ENCODE peak calls at places on chromosomes 2 and 18, in six cellular contexts. One of them, this sample, is unnamed.

GRCh38 chr18:9604348-9604747 is 10.0 kb downstream of the PPP4R1 start:
- ATAC-seq in activated CD8-positive, alpha-beta memory T cell treated with anti-CD3 and anti-CD28 coated beads, Interleukin-2, amount 10 ng/mL, durations not matched to agents 7 days and 5 days: no peak
- ATAC-seq in Right ventricle myocardium superior: peak; percentile 16
- ATAC-seq in left lung: no peak
- ATAC-seq in GM23338: no peak
- ATAC-seq in right lobe of liver: no peak
- ATAC-seq in this sample: peak; percentile 35

GRCh38 chr2:62034715-62035114 is 129.2 kb downstream of the COMMD1 start:
- ATAC-seq in Right ventricle myocardium superior: no peak
- ATAC-seq in left lung: no peak
- ATAC-seq in GM23338: no peak
- ATAC-seq in activated CD8-positive, alpha-beta memory T cell treated with anti-CD3 and anti-CD28 coated beads, Interleukin-2, amount 10 ng/mL, durations not matched to agents 7 days and 5 days: no peak
- ATAC-seq in right lobe of liver: no peak
- ATAC-seq in this sample: no peak

GRCh38 chr2:8684885-8685696 is 3.2 kb downstream of the ID2 start:
- ATAC-seq in right lobe of liver: peak; percentile 33
- ATAC-seq in Right ventricle myocardium superior: peak; percentile 0
- ATAC-seq in GM23338: peak; percentile 21
- ATAC-seq in activated CD8-positive, alpha-beta memory T cell treated with anti-CD3 and anti-CD28 coated beads, Interleukin-2, amount 10 ng/mL, durations not matched to agents 7 days and 5 days: peak; percentile 6
- ATAC-seq in left lung: peak; percentile 1
- ATAC-seq in this sample: peak; percentile 20

GRCh38 chr2:191645807-191646611 is 31.9 kb upstream of the NABP1 start:
- ATAC-seq in activated CD8-positive, alpha-beta memory T cell treated with anti-CD3 and anti-CD28 coated beads, Interleukin-2, amount 10 ng/mL, durations not matched to agents 7 days and 5 days: no peak
- ATAC-seq in left lung: peak; percentile 41
- ATAC-seq in Right ventricle myocardium superior: no peak
- ATAC-seq in right lobe of liver: peak; percentile 25
- ATAC-seq in GM23338: no peak
- ATAC-seq in this sample: peak; percentile 71

GRCh38 chr2:79369127-79369526 is 143.7 kb upstream of the CTNNA2 start:
- ATAC-seq in activated CD8-positive, alpha-beta memory T cell treated with anti-CD3 and anti-CD28 coated beads, Interleukin-2, amount 10 ng/mL, durations not matched to agents 7 days and 5 days: no peak
- ATAC-seq in left lung: no peak
- ATAC-seq in GM23338: peak; percentile 25
- ATAC-seq in Right ventricle myocardium superior: no peak
- ATAC-seq in right lobe of liver: no peak
- ATAC-seq in this sample: no peak

GRCh38 chr2:119647440-119648169 is 31.4 kb upstream of the TMEM177 start:
- ATAC-seq in activated CD8-positive, alpha-beta memory T cell treated with anti-CD3 and anti-CD28 coated beads, Interleukin-2, amount 10 ng/mL, durations not matched to agents 7 days and 5 days: no peak
- ATAC-seq in Right ventricle myocardium superior: no peak
- ATAC-seq in right lobe of liver: no peak
- ATAC-seq in GM23338: no peak
- ATAC-seq in left lung: no peak
- ATAC-seq in this sample: no peak

GRCh38 chr2:148643998-148644884 is at the start of gene EPC2:
- ATAC-seq in activated CD8-positive, alpha-beta memory T cell treated with anti-CD3 and anti-CD28 coated beads, Interleukin-2, amount 10 ng/mL, durations not matched to agents 7 days and 5 days: peak; percentile 64
- ATAC-seq in Right ventricle myocardium superior: peak; percentile 94
- ATAC-seq in GM23338: peak; percentile 80
- ATAC-seq in right lobe of liver: peak; percentile 90
- ATAC-seq in left lung: peak; percentile 88
- ATAC-seq in this sample: peak; percentile 84

GRCh38 chr18:79583984-79584401 is 95.6 kb upstream of the CTDP1 start:
- ATAC-seq in GM23338: no peak
- ATAC-seq in left lung: no peak
- ATAC-seq in Right ventricle myocardium superior: no peak
- ATAC-seq in activated CD8-positive, alpha-beta memory T cell treated with anti-CD3 and anti-CD28 coated beads, Interleukin-2, amount 10 ng/mL, durations not matched to agents 7 days and 5 days: no peak
- ATAC-seq in right lobe of liver: no peak
- ATAC-seq in this sample: peak; percentile 28

GRCh38 chr18:74264303-74265020 is 27.3 kb downstream of the CYB5A start:
- ATAC-seq in right lobe of liver: no peak
- ATAC-seq in GM23338: no peak
- ATAC-seq in Right ventricle myocardium superior: no peak
- ATAC-seq in left lung: peak; percentile 53
- ATAC-seq in activated CD8-positive, alpha-beta memory T cell treated with anti-CD3 and anti-CD28 coated beads, Interleukin-2, amount 10 ng/mL, durations not matched to agents 7 days and 5 days: no peak
- ATAC-seq in this sample: no peak

GRCh38 chr18:62037012-62037742 is 144.4 kb upstream of the RNF152 start:
- ATAC-seq in right lobe of liver: peak; percentile 71
- ATAC-seq in Right ventricle myocardium superior: peak; percentile 79
- ATAC-seq in GM23338: no peak
- ATAC-seq in left lung: peak; percentile 29
- ATAC-seq in activated CD8-positive, alpha-beta memory T cell treated with anti-CD3 and anti-CD28 coated beads, Interleukin-2, amount 10 ng/mL, durations not matched to agents 7 days and 5 days: no peak
- ATAC-seq in this sample: no peak

GRCh38 chr2:145984541-145984940 is 1464.6 kb upstream of the ZEB2 start:
- ATAC-seq in left lung: peak; percentile 58
- ATAC-seq in Right ventricle myocardium superior: no peak
- ATAC-seq in activated CD8-positive, alpha-beta memory T cell treated with anti-CD3 and anti-CD28 coated beads, Interleukin-2, amount 10 ng/mL, durations not matched to agents 7 days and 5 days: no peak
- ATAC-seq in GM23338: no peak
- ATAC-seq in right lobe of liver: no peak
- ATAC-seq in this sample: peak; percentile 35

GRCh38 chr2:177338177-177338721 is 54.3 kb upstream of the AGPS start:
- ATAC-seq in Right ventricle myocardium superior: no peak
- ATAC-seq in right lobe of liver: no peak
- ATAC-seq in GM23338: no peak
- ATAC-seq in left lung: peak; percentile 47
- ATAC-seq in activated CD8-positive, alpha-beta memory T cell treated with anti-CD3 and anti-CD28 coated beads, Interleukin-2, amount 10 ng/mL, durations not matched to agents 7 days and 5 days: no peak
- ATAC-seq in this sample: peak; percentile 58

GRCh38 chr18:13382683-13382989 is 164.1 kb downstream of the LDLRAD4 start:
- ATAC-seq in right lobe of liver: peak; percentile 64
- ATAC-seq in GM23338: no peak
- ATAC-seq in activated CD8-positive, alpha-beta memory T cell treated with anti-CD3 and anti-CD28 coated beads, Interleukin-2, amount 10 ng/mL, durations not matched to agents 7 days and 5 days: no peak
- ATAC-seq in left lung: peak; percentile 10
- ATAC-seq in Right ventricle myocardium superior: peak; percentile 1
- ATAC-seq in this sample: no peak

GRCh38 chr18:67618061-67618460 is 101.5 kb upstream of the DSEL start:
- ATAC-seq in left lung: no peak
- ATAC-seq in activated CD8-positive, alpha-beta memory T cell treated with anti-CD3 and anti-CD28 coated beads, Interleukin-2, amount 10 ng/mL, durations not matched to agents 7 days and 5 days: no peak
- ATAC-seq in Right ventricle myocardium superior: no peak
- ATAC-seq in right lobe of liver: no peak
- ATAC-seq in GM23338: no peak
- ATAC-seq in this sample: no peak

GRCh38 chr2:128134573-128134972 is 43.6 kb downstream of the UGGT1 start:
- ATAC-seq in activated CD8-positive, alpha-beta memory T cell treated with anti-CD3 and anti-CD28 coated beads, Interleukin-2, amount 10 ng/mL, durations not matched to agents 7 days and 5 days: no peak
- ATAC-seq in GM23338: no peak
- ATAC-seq in Right ventricle myocardium superior: no peak
- ATAC-seq in right lobe of liver: no peak
- ATAC-seq in left lung: no peak
- ATAC-seq in this sample: no peak

GRCh38 chr2:12965540-12966269 is 249.0 kb downstream of the TRIB2 start:
- ATAC-seq in GM23338: no peak
- ATAC-seq in left lung: peak; percentile 70
- ATAC-seq in right lobe of liver: peak; percentile 73
- ATAC-seq in Right ventricle myocardium superior: peak; percentile 63
- ATAC-seq in activated CD8-positive, alpha-beta memory T cell treated with anti-CD3 and anti-CD28 coated beads, Interleukin-2, amount 10 ng/mL, durations not matched to agents 7 days and 5 days: peak; percentile 97
- ATAC-seq in this sample: peak; percentile 57

GRCh38 chr2:127185093-127185492 is 35.0 kb downstream of the CYP27C1 start:
- ATAC-seq in activated CD8-positive, alpha-beta memory T cell treated with anti-CD3 and anti-CD28 coated beads, Interleukin-2, amount 10 ng/mL, durations not matched to agents 7 days and 5 days: no peak
- ATAC-seq in GM23338: no peak
- ATAC-seq in left lung: no peak
- ATAC-seq in right lobe of liver: peak; percentile 36
- ATAC-seq in Right ventricle myocardium superior: no peak
- ATAC-seq in this sample: no peak

GRCh38 chr2:218880749-218881594 is at the start of gene WNT10A:
- ATAC-seq in right lobe of liver: no peak
- ATAC-seq in left lung: no peak
- ATAC-seq in Right ventricle myocardium superior: no peak
- ATAC-seq in activated CD8-positive, alpha-beta memory T cell treated with anti-CD3 and anti-CD28 coated beads, Interleukin-2, amount 10 ng/mL, durations not matched to agents 7 days and 5 days: no peak
- ATAC-seq in GM23338: no peak
- ATAC-seq in this sample: no peak

GRCh38 chr2:224311226-224311625 is 90.7 kb downstream of the FAM124B start:
- ATAC-seq in right lobe of liver: no peak
- ATAC-seq in left lung: no peak
- ATAC-seq in Right ventricle myocardium superior: no peak
- ATAC-seq in GM23338: no peak
- ATAC-seq in activated CD8-positive, alpha-beta memory T cell treated with anti-CD3 and anti-CD28 coated beads, Interleukin-2, amount 10 ng/mL, durations not matched to agents 7 days and 5 days: no peak
- ATAC-seq in this sample: no peak

GRCh38 chr2:219624565-219624964 is 2.9 kb upstream of the SLC4A3 start:
- ATAC-seq in Right ventricle myocardium superior: peak; percentile 48
- ATAC-seq in activated CD8-positive, alpha-beta memory T cell treated with anti-CD3 and anti-CD28 coated beads, Interleukin-2, amount 10 ng/mL, durations not matched to agents 7 days and 5 days: no peak
- ATAC-seq in left lung: no peak
- ATAC-seq in GM23338: no peak
- ATAC-seq in right lobe of liver: no peak
- ATAC-seq in this sample: peak; percentile 50

GRCh38 chr2:96769816-96770215 is 9.1 kb downstream of the CNNM4 start:
- ATAC-seq in left lung: peak; percentile 38
- ATAC-seq in GM23338: no peak
- ATAC-seq in right lobe of liver: peak; percentile 90
- ATAC-seq in Right ventricle myocardium superior: peak; percentile 96
- ATAC-seq in activated CD8-positive, alpha-beta memory T cell treated with anti-CD3 and anti-CD28 coated beads, Interleukin-2, amount 10 ng/mL, durations not matched to agents 7 days and 5 days: no peak
- ATAC-seq in this sample: no peak

GRCh38 chr2:230797515-230798495 is 66.9 kb upstream of the ITM2C start:
- ATAC-seq in right lobe of liver: peak; percentile 44
- ATAC-seq in left lung: peak; percentile 53
- ATAC-seq in Right ventricle myocardium superior: peak; percentile 10
- ATAC-seq in activated CD8-positive, alpha-beta memory T cell treated with anti-CD3 and anti-CD28 coated beads, Interleukin-2, amount 10 ng/mL, durations not matched to agents 7 days and 5 days: no peak
- ATAC-seq in GM23338: peak; percentile 48
- ATAC-seq in this sample: no peak

GRCh38 chr2:227804970-227805369 is 8.7 kb upstream of the CCL20 start:
- ATAC-seq in Right ventricle myocardium superior: no peak
- ATAC-seq in right lobe of liver: no peak
- ATAC-seq in left lung: no peak
- ATAC-seq in GM23338: no peak
- ATAC-seq in activated CD8-positive, alpha-beta memory T cell treated with anti-CD3 and anti-CD28 coated beads, Interleukin-2, amount 10 ng/mL, durations not matched to agents 7 days and 5 days: no peak
- ATAC-seq in this sample: no peak

GRCh38 chr2:196234672-196235071 is 63.3 kb upstream of the STK17B start:
- ATAC-seq in left lung: no peak
- ATAC-seq in right lobe of liver: no peak
- ATAC-seq in activated CD8-positive, alpha-beta memory T cell treated with anti-CD3 and anti-CD28 coated beads, Interleukin-2, amount 10 ng/mL, durations not matched to agents 7 days and 5 days: peak; percentile 75
- ATAC-seq in Right ventricle myocardium superior: no peak
- ATAC-seq in GM23338: no peak
- ATAC-seq in this sample: no peak

GRCh38 chr2:24717263-24717951 is 75.8 kb downstream of the PTRHD1 start:
- ATAC-seq in right lobe of liver: peak; percentile 87
- ATAC-seq in left lung: no peak
- ATAC-seq in Right ventricle myocardium superior: no peak
- ATAC-seq in GM23338: no peak
- ATAC-seq in activated CD8-positive, alpha-beta memory T cell treated with anti-CD3 and anti-CD28 coated beads, Interleukin-2, amount 10 ng/mL, durations not matched to agents 7 days and 5 days: no peak
- ATAC-seq in this sample: no peak

GRCh38 chr18:31079973-31080372 is 22.2 kb downstream of the DSC2 start:
- ATAC-seq in left lung: no peak
- ATAC-seq in GM23338: no peak
- ATAC-seq in activated CD8-positive, alpha-beta memory T cell treated with anti-CD3 and anti-CD28 coated beads, Interleukin-2, amount 10 ng/mL, durations not matched to agents 7 days and 5 days: no peak
- ATAC-seq in right lobe of liver: no peak
- ATAC-seq in Right ventricle myocardium superior: no peak
- ATAC-seq in this sample: peak; percentile 27

GRCh38 chr2:96874099-96874831 is 4.4 kb upstream of the SEMA4C start:
- ATAC-seq in left lung: no peak
- ATAC-seq in Right ventricle myocardium superior: no peak
- ATAC-seq in right lobe of liver: no peak
- ATAC-seq in activated CD8-positive, alpha-beta memory T cell treated with anti-CD3 and anti-CD28 coated beads, Interleukin-2, amount 10 ng/mL, durations not matched to agents 7 days and 5 days: no peak
- ATAC-seq in GM23338: peak; percentile 1
- ATAC-seq in this sample: peak; percentile 10

GRCh38 chr2:3578987-3579386 is 3.9 kb downstream of the RPS7 start:
- ATAC-seq in GM23338: no peak
- ATAC-seq in activated CD8-positive, alpha-beta memory T cell treated with anti-CD3 and anti-CD28 coated beads, Interleukin-2, amount 10 ng/mL, durations not matched to agents 7 days and 5 days: no peak
- ATAC-seq in right lobe of liver: no peak
- ATAC-seq in left lung: no peak
- ATAC-seq in Right ventricle myocardium superior: no peak
- ATAC-seq in this sample: no peak

GRCh38 chr2:239400000-239400831 is 604 bp downstream of the HDAC4 start:
- ATAC-seq in GM23338: no peak
- ATAC-seq in activated CD8-positive, alpha-beta memory T cell treated with anti-CD3 and anti-CD28 coated beads, Interleukin-2, amount 10 ng/mL, durations not matched to agents 7 days and 5 days: peak; percentile 1
- ATAC-seq in left lung: no peak
- ATAC-seq in Right ventricle myocardium superior: no peak
- ATAC-seq in right lobe of liver: no peak
- ATAC-seq in this sample: no peak

GRCh38 chr18:4246374-4246773 is 208.7 kb downstream of the DLGAP1 start:
- ATAC-seq in GM23338: no peak
- ATAC-seq in activated CD8-positive, alpha-beta memory T cell treated with anti-CD3 and anti-CD28 coated beads, Interleukin-2, amount 10 ng/mL, durations not matched to agents 7 days and 5 days: no peak
- ATAC-seq in Right ventricle myocardium superior: no peak
- ATAC-seq in right lobe of liver: no peak
- ATAC-seq in left lung: no peak
- ATAC-seq in this sample: no peak

GRCh38 chr2:102116675-102117471 is 25.7 kb upstream of the IL1R1 start:
- ATAC-seq in GM23338: no peak
- ATAC-seq in right lobe of liver: no peak
- ATAC-seq in left lung: peak; percentile 4
- ATAC-seq in Right ventricle myocardium superior: peak; percentile 52
- ATAC-seq in activated CD8-positive, alpha-beta memory T cell treated with anti-CD3 and anti-CD28 coated beads, Interleukin-2, amount 10 ng/mL, durations not matched to agents 7 days and 5 days: no peak
- ATAC-seq in this sample: no peak

GRCh38 chr18:13318644-13319501 is 100.3 kb downstream of the LDLRAD4 start:
- ATAC-seq in activated CD8-positive, alpha-beta memory T cell treated with anti-CD3 and anti-CD28 coated beads, Interleukin-2, amount 10 ng/mL, durations not matched to agents 7 days and 5 days: no peak
- ATAC-seq in left lung: no peak
- ATAC-seq in Right ventricle myocardium superior: peak; percentile 62
- ATAC-seq in GM23338: no peak
- ATAC-seq in right lobe of liver: no peak
- ATAC-seq in this sample: no peak

GRCh38 chr2:84991404-84992151 is 20.6 kb downstream of the KCMF1 start:
- ATAC-seq in GM23338: no peak
- ATAC-seq in left lung: peak; percentile 38
- ATAC-seq in right lobe of liver: peak; percentile 57
- ATAC-seq in Right ventricle myocardium superior: peak; percentile 26
- ATAC-seq in activated CD8-positive, alpha-beta memory T cell treated with anti-CD3 and anti-CD28 coated beads, Interleukin-2, amount 10 ng/mL, durations not matched to agents 7 days and 5 days: no peak
- ATAC-seq in this sample: no peak

GRCh38 chr2:150607471-150607870 is 120.0 kb upstream of the RND3 start:
- ATAC-seq in right lobe of liver: no peak
- ATAC-seq in left lung: no peak
- ATAC-seq in Right ventricle myocardium superior: no peak
- ATAC-seq in GM23338: no peak
- ATAC-seq in activated CD8-positive, alpha-beta memory T cell treated with anti-CD3 and anti-CD28 coated beads, Interleukin-2, amount 10 ng/mL, durations not matched to agents 7 days and 5 days: no peak
- ATAC-seq in this sample: no peak

GRCh38 chr2:227447606-227448005 is 24.4 kb upstream of the AGFG1 start:
- ATAC-seq in GM23338: no peak
- ATAC-seq in left lung: no peak
- ATAC-seq in Right ventricle myocardium superior: no peak
- ATAC-seq in right lobe of liver: no peak
- ATAC-seq in activated CD8-positive, alpha-beta memory T cell treated with anti-CD3 and anti-CD28 coated beads, Interleukin-2, amount 10 ng/mL, durations not matched to agents 7 days and 5 days: no peak
- ATAC-seq in this sample: no peak